ENCODE peak calls at places on chromosomes 7 and 10, in four cellular contexts. One of them, this sample, is unnamed.

GRCh38 chr7:149196151-149196704 is 882 bp downstream of the ZNF282 start:
- DNase-seq in CD8-positive, alpha-beta T cell: peak; percentile 5
- DNase-seq in Peyer's patch: no peak
- DNase-seq in Caco-2: no peak
- DNase-seq in this sample: peak; percentile 41

GRCh38 chr10:60334991-60335390 is 54.7 kb downstream of the ANK3 start:
- DNase-seq in CD8-positive, alpha-beta T cell: no peak
- DNase-seq in Peyer's patch: no peak
- DNase-seq in Caco-2: no peak
- DNase-seq in this sample: no peak

GRCh38 chr7:66883716-66884115 is 37.3 kb upstream of the TMEM248 start:
- DNase-seq in CD8-positive, alpha-beta T cell: no peak
- DNase-seq in Peyer's patch: no peak
- DNase-seq in Caco-2: no peak
- DNase-seq in this sample: no peak

GRCh38 chr10:15738237-15738928 is 18.7 kb upstream of the ITGA8 start:
- DNase-seq in CD8-positive, alpha-beta T cell: no peak
- DNase-seq in Peyer's patch: no peak
- DNase-seq in Caco-2: no peak
- DNase-seq in this sample: no peak

GRCh38 chr7:28682811-28683210 is 270.5 kb downstream of the CREB5 start:
- DNase-seq in CD8-positive, alpha-beta T cell: no peak
- DNase-seq in Peyer's patch: no peak
- DNase-seq in Caco-2: no peak
- DNase-seq in this sample: no peak

GRCh38 chr10:122149607-122150505 is 121.2 kb upstream of the BTBD16 start:
- DNase-seq in CD8-positive, alpha-beta T cell: no peak
- DNase-seq in Peyer's patch: no peak
- DNase-seq in Caco-2: no peak
- DNase-seq in this sample: no peak

GRCh38 chr10:129892571-129893045 is 71.5 kb downstream of the EBF3 start:
- DNase-seq in CD8-positive, alpha-beta T cell: no peak
- DNase-seq in Peyer's patch: no peak
- DNase-seq in Caco-2: no peak
- DNase-seq in this sample: no peak

GRCh38 chr7:3002631-3003030 is 41.0 kb downstream of the CARD11 start:
- DNase-seq in CD8-positive, alpha-beta T cell: no peak
- DNase-seq in Peyer's patch: peak; percentile 23
- DNase-seq in Caco-2: no peak
- DNase-seq in this sample: peak; percentile 4

GRCh38 chr10:128894641-128895040 is 572.4 kb upstream of the MGMT start:
- DNase-seq in CD8-positive, alpha-beta T cell: no peak
- DNase-seq in Peyer's patch: no peak
- DNase-seq in Caco-2: no peak
- DNase-seq in this sample: no peak

GRCh38 chr7:12016439-12016838 is 184.4 kb upstream of the THSD7A start:
- DNase-seq in CD8-positive, alpha-beta T cell: no peak
- DNase-seq in Peyer's patch: no peak
- DNase-seq in Caco-2: no peak
- DNase-seq in this sample: no peak

GRCh38 chr7:32462966-32463365 is 27.2 kb downstream of the LSM5 start:
- DNase-seq in CD8-positive, alpha-beta T cell: no peak
- DNase-seq in Peyer's patch: no peak
- DNase-seq in Caco-2: no peak
- DNase-seq in this sample: no peak

GRCh38 chr7:6127129-6127490 is 95.9 kb downstream of the ANKRD61 start:
- DNase-seq in CD8-positive, alpha-beta T cell: no peak
- DNase-seq in Peyer's patch: no peak
- DNase-seq in Caco-2: no peak
- DNase-seq in this sample: no peak

GRCh38 chr7:17021205-17021604 is 139.4 kb upstream of the AGR3 start:
- DNase-seq in CD8-positive, alpha-beta T cell: no peak
- DNase-seq in Peyer's patch: no peak
- DNase-seq in Caco-2: peak; percentile 36
- DNase-seq in this sample: no peak

GRCh38 chr7:36898186-36898585 is 173.9 kb upstream of the AOAH start:
- DNase-seq in CD8-positive, alpha-beta T cell: no peak
- DNase-seq in Peyer's patch: no peak
- DNase-seq in Caco-2: no peak
- DNase-seq in this sample: no peak

GRCh38 chr10:60570272-60570865 is 180.7 kb upstream of the ANK3 start:
- DNase-seq in CD8-positive, alpha-beta T cell: no peak
- DNase-seq in Peyer's patch: no peak
- DNase-seq in Caco-2: no peak
- DNase-seq in this sample: no peak

GRCh38 chr10:100043344-100043743 is 33.6 kb upstream of the DNMBP start:
- DNase-seq in CD8-positive, alpha-beta T cell: no peak
- DNase-seq in Peyer's patch: peak; percentile 71
- DNase-seq in Caco-2: no peak
- DNase-seq in this sample: no peak

GRCh38 chr7:107251963-107252362 is 83.2 kb downstream of the HBP1 start:
- DNase-seq in CD8-positive, alpha-beta T cell: no peak
- DNase-seq in Peyer's patch: no peak
- DNase-seq in Caco-2: no peak
- DNase-seq in this sample: no peak

GRCh38 chr10:69742928-69743602 is 58.6 kb upstream of the COL13A1 start:
- DNase-seq in CD8-positive, alpha-beta T cell: no peak
- DNase-seq in Peyer's patch: no peak
- DNase-seq in Caco-2: no peak
- DNase-seq in this sample: no peak

GRCh38 chr7:92404170-92404614 is 43.1 kb upstream of the GATAD1 start:
- DNase-seq in CD8-positive, alpha-beta T cell: peak; percentile 13
- DNase-seq in Peyer's patch: peak; percentile 62
- DNase-seq in Caco-2: no peak
- DNase-seq in this sample: no peak

GRCh38 chr7:37131855-37132254 is 316.8 kb downstream of the ELMO1 start:
- DNase-seq in CD8-positive, alpha-beta T cell: no peak
- DNase-seq in Peyer's patch: no peak
- DNase-seq in Caco-2: no peak
- DNase-seq in this sample: no peak

GRCh38 chr10:78860260-78860914 is 208.4 kb upstream of the ZMIZ1 start:
- DNase-seq in CD8-positive, alpha-beta T cell: no peak
- DNase-seq in Peyer's patch: no peak
- DNase-seq in Caco-2: no peak
- DNase-seq in this sample: no peak

GRCh38 chr7:40584667-40585433 is 450.0 kb downstream of the SUGCT start:
- DNase-seq in CD8-positive, alpha-beta T cell: no peak
- DNase-seq in Peyer's patch: no peak
- DNase-seq in Caco-2: no peak
- DNase-seq in this sample: no peak

GRCh38 chr10:6536102-6536501 is 44.0 kb downstream of the PRKCQ start:
- DNase-seq in CD8-positive, alpha-beta T cell: no peak
- DNase-seq in Peyer's patch: no peak
- DNase-seq in Caco-2: no peak
- DNase-seq in this sample: no peak

GRCh38 chr10:13634207-13634606 is 47.4 kb downstream of the PRPF18 start:
- DNase-seq in CD8-positive, alpha-beta T cell: no peak
- DNase-seq in Peyer's patch: no peak
- DNase-seq in Caco-2: no peak
- DNase-seq in this sample: no peak

GRCh38 chr7:121547341-121548092 is 151.4 kb upstream of the FAM3C start:
- DNase-seq in CD8-positive, alpha-beta T cell: no peak
- DNase-seq in Peyer's patch: no peak
- DNase-seq in Caco-2: no peak
- DNase-seq in this sample: no peak

GRCh38 chr7:141838581-141838980 is 2.7 kb downstream of the PRSS37 start:
- DNase-seq in CD8-positive, alpha-beta T cell: no peak
- DNase-seq in Peyer's patch: no peak
- DNase-seq in Caco-2: no peak
- DNase-seq in this sample: no peak

GRCh38 chr7:20352573-20353304 is 22.0 kb downstream of the ITGB8 start:
- DNase-seq in CD8-positive, alpha-beta T cell: no peak
- DNase-seq in Peyer's patch: no peak
- DNase-seq in Caco-2: peak; percentile 43
- DNase-seq in this sample: no peak

GRCh38 chr7:94632338-94633024 is 23.5 kb downstream of the SGCE start:
- DNase-seq in CD8-positive, alpha-beta T cell: no peak
- DNase-seq in Peyer's patch: no peak
- DNase-seq in Caco-2: no peak
- DNase-seq in this sample: no peak

GRCh38 chr7:154451480-154452457 is 399.6 kb downstream of the DPP6 start:
- DNase-seq in CD8-positive, alpha-beta T cell: no peak
- DNase-seq in Peyer's patch: no peak
- DNase-seq in Caco-2: no peak
- DNase-seq in this sample: no peak

GRCh38 chr7:39746162-39746782 is 122.9 kb downstream of the RALA start:
- DNase-seq in CD8-positive, alpha-beta T cell: peak; percentile 49
- DNase-seq in Peyer's patch: peak; percentile 88
- DNase-seq in Caco-2: peak; percentile 76
- DNase-seq in this sample: peak; percentile 72

GRCh38 chr10:1434912-1435692 is 302.2 kb downstream of the ADARB2 start:
- DNase-seq in CD8-positive, alpha-beta T cell: no peak
- DNase-seq in Peyer's patch: no peak
- DNase-seq in Caco-2: no peak
- DNase-seq in this sample: no peak

GRCh38 chr10:96673318-96674099 is 46.8 kb downstream of the PIK3AP1 start:
- DNase-seq in CD8-positive, alpha-beta T cell: no peak
- DNase-seq in Peyer's patch: peak; percentile 89
- DNase-seq in Caco-2: peak; percentile 87
- DNase-seq in this sample: peak; percentile 66

GRCh38 chr7:71535616-71536015 is 403.7 kb downstream of the GALNT17 start:
- DNase-seq in CD8-positive, alpha-beta T cell: no peak
- DNase-seq in Peyer's patch: no peak
- DNase-seq in Caco-2: no peak
- DNase-seq in this sample: no peak

GRCh38 chr10:94092848-94093247 is 99.1 kb downstream of the PLCE1 start:
- DNase-seq in CD8-positive, alpha-beta T cell: no peak
- DNase-seq in Peyer's patch: no peak
- DNase-seq in Caco-2: no peak
- DNase-seq in this sample: no peak

GRCh38 chr7:7266257-7266656 is 83.9 kb downstream of the C1GALT1 start:
- DNase-seq in CD8-positive, alpha-beta T cell: no peak
- DNase-seq in Peyer's patch: peak; percentile 52
- DNase-seq in Caco-2: peak; percentile 90
- DNase-seq in this sample: no peak

GRCh38 chr7:128203710-128204214 is 37.3 kb upstream of the LEP start:
- DNase-seq in CD8-positive, alpha-beta T cell: no peak
- DNase-seq in Peyer's patch: no peak
- DNase-seq in Caco-2: no peak
- DNase-seq in this sample: no peak

DNA sequence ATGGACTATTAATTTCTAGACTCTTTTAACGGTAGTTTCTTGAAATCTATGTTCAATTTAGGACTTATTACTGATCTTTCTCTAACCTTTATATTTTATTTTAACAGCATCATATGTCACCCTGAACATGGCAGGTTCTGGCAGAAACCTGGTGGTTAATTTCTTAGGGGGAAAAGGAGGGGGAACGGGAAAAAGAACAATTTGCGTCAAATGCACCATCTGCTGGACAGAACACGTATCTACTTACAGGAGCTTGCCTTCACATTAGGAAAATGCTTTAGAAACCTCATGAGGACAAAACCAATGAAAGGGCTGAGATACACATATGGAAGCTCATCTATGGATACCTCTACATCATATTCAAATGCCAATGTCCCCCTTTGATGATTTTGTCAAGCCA is 171.3 kb downstream of the GRM3 start:
- DNase-seq in CD8-positive, alpha-beta T cell: no peak
- DNase-seq in Peyer's patch: no peak
- DNase-seq in Caco-2: no peak
- DNase-seq in this sample: no peak
- TF ChIP-seq CTCF in CD8-positive, alpha-beta T cell: no peak
- TF ChIP-seq CTCF in Peyer's patch: no peak
- TF ChIP-seq CTCF in Caco-2: peak; percentile 61
- TF ChIP-seq CTCF in this sample: peak; percentile 25

GRCh38 chr7:69677054-69677847 is 79.0 kb downstream of the AUTS2 start:
- DNase-seq in CD8-positive, alpha-beta T cell: no peak
- DNase-seq in Peyer's patch: no peak
- DNase-seq in Caco-2: no peak
- DNase-seq in this sample: no peak
- TF ChIP-seq CTCF in CD8-positive, alpha-beta T cell: peak; percentile 11
- TF ChIP-seq CTCF in Peyer's patch: no peak
- TF ChIP-seq CTCF in Caco-2: peak; percentile 57
- TF ChIP-seq CTCF in this sample: no peak

DNA sequence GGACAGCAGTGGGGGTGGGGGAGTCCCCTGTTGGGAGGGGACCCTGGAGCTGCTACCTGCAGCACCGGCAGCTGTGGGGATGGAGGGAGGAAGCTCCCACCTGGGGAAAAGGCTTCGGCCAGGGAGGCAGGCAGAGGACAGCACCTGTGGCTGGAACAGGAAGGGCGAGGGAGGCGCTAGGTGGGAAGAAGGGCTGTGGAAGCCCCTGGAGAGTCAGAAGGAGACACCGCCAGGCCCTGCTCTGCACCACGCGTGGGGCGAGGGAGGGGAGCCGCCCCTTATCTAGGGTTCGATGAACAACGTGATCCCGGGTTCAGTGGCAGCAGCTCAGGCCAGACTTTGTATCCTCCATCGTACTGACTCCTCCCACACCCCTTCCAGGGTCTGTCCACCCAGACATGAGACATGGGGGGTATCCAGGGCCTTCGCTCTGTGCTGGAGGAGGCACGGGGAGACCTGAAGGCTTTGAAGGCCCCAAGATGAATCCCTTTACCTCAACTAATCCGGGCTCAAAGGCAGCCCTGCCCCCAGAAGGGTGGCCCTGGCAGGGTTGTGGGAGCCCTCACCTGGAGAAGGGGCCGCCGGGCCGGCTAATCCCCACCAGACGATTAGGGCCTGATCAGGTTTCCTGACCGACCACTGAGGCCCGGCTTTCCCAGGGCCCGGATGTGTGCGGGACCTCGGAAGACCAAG is 110.8 kb downstream of the PDGFA start:
- DNase-seq in CD8-positive, alpha-beta T cell: no peak
- DNase-seq in Peyer's patch: peak; percentile 25
- DNase-seq in Caco-2: peak; percentile 24
- DNase-seq in this sample: peak; percentile 58
- TF ChIP-seq CTCF in CD8-positive, alpha-beta T cell: no peak
- TF ChIP-seq CTCF in Peyer's patch: no peak
- TF ChIP-seq CTCF in Caco-2: no peak
- TF ChIP-seq CTCF in this sample: no peak

DNA sequence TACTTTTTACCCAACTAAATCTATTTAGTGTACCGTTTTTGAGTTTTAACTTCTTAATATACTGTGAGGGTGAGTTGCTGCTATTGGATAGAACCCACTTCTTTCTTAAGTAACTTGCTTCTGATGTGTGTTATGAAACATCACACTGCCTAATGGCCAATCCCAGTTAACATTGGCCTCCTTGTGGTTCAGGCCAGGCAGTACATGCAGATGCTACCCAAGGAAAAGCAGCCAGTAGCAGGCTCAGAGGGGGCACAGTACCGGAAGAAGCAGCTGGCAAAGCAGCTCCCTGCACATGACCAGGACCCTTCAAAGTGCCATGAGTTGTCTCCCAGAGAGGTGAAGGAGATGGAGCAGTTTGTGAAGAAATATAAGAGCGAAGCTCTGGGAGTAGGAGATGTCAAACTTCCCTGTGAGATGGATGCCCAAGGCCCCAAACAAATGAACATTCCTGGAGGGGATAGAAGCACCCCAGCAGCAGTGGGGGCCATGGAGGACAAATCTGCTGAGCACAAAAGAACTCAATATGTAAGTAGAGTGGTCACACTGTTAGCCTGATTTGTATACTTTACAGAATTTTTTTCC is 39.7 kb downstream of the TES start:
- DNase-seq in CD8-positive, alpha-beta T cell: no peak
- DNase-seq in Peyer's patch: no peak
- DNase-seq in Caco-2: peak; percentile 42
- DNase-seq in this sample: no peak
- TF ChIP-seq CTCF in CD8-positive, alpha-beta T cell: peak; percentile 15
- TF ChIP-seq CTCF in Peyer's patch: peak; percentile 39
- TF ChIP-seq CTCF in Caco-2: peak; percentile 65
- TF ChIP-seq CTCF in this sample: peak; percentile 33